ENCODE peak calls at places on chromosomes 11 and 22, in seven cellular contexts. L, J, Y, I, D, S and P are unnamed samples.

GRCh38 chr22:31083923-31084810 is 3.0 kb downstream of the SMTN start:
- DNase-seq in S (peak; percentile 12), Y (no peak), J (no peak), I (no peak), D (no peak), L (no peak), P (no peak)

GRCh38 chr22:40681451-40681850 is 2.2 kb downstream of the MCHR1 start:
- DNase-seq in S (no peak), L (no peak), Y (no peak), I (no peak), J (no peak), D (no peak), P (no peak)

GRCh38 chr11:36398261-36398953 is 102.3 kb downstream of the PRR5L start:
- DNase-seq in D (no peak), J (no peak), L (no peak), S (no peak), I (no peak), Y (no peak), P (peak; percentile 21)

GRCh38 chr22:30892286-30892685 is 76.3 kb downstream of the MORC2 start:
- DNase-seq in D (no peak), I (no peak), Y (no peak), S (no peak), J (no peak), L (no peak), P (no peak)

GRCh38 chr11:59158206-59159068 is 13.5 kb upstream of the DTX4 start:
- DNase-seq in D (peak; percentile 43), Y (peak; percentile 56), L (peak; percentile 60), S (peak; percentile 50), J (peak; percentile 53), I (peak; percentile 76), P (no peak)

GRCh38 chr11:10038916-10039315 is 255.1 kb downstream of the SBF2 start:
- DNase-seq in D (no peak), S (no peak), Y (no peak), I (no peak), L (no peak), J (no peak), P (no peak)

GRCh38 chr11:46279393-46280099 is 2.1 kb downstream of the CREB3L1 start:
- DNase-seq in S (no peak), Y (no peak), J (no peak), D (no peak), I (no peak), L (no peak), P (no peak)

GRCh38 chr11:67311556-67312082 is 8.3 kb downstream of the SSH3 start:
- DNase-seq in L (peak; percentile 24), I (no peak), J (no peak), S (no peak), D (no peak), Y (no peak), P (no peak)

GRCh38 chr11:74926304-74927030 is 22.4 kb downstream of the XRRA1 start:
- DNase-seq in I (peak; percentile 70), L (no peak), D (no peak), Y (no peak), S (no peak), J (no peak), P (no peak)

GRCh38 chr11:57900315-57900714 is 123.4 kb upstream of the OR9Q1 start:
- DNase-seq in I (no peak), J (no peak), S (no peak), D (no peak), L (no peak), Y (no peak), P (no peak)

GRCh38 chr11:27443746-27444465 is 28.7 kb downstream of the LGR4 start:
- DNase-seq in I (no peak), L (no peak), S (no peak), J (no peak), D (no peak), Y (no peak), P (peak; percentile 23)

GRCh38 chr11:44987506-44987905 is 36.8 kb upstream of the TP53I11 start:
- DNase-seq in D (no peak), J (no peak), S (no peak), I (no peak), Y (no peak), L (no peak), P (no peak)

GRCh38 chr11:92332986-92333385 is 108.4 kb downstream of the FAT3 start:
- DNase-seq in Y (no peak), J (peak; percentile 22), S (no peak), I (no peak), D (no peak), L (no peak), P (no peak)

GRCh38 chr11:87849216-87849615 is 326.0 kb downstream of the RAB38 start:
- DNase-seq in L (no peak), Y (no peak), D (no peak), J (no peak), I (no peak), S (no peak), P (no peak)

GRCh38 chr11:60992842-60993409 is 21.4 kb downstream of the CD6 start:
- DNase-seq in L (no peak), Y (no peak), I (no peak), J (no peak), S (no peak), D (no peak), P (no peak)

GRCh38 chr11:107018902-107019493 is 722 bp upstream of the GUCY1A2 start:
- DNase-seq in S (peak; percentile 7), L (no peak), J (no peak), Y (no peak), D (peak; percentile 52), I (peak; percentile 24), P (peak; percentile 53)

GRCh38 chr11:16938061-16938460 is 76.2 kb downstream of the PLEKHA7 start:
- DNase-seq in Y (no peak), J (no peak), S (no peak), D (no peak), L (no peak), I (no peak), P (no peak)

GRCh38 chr11:18374956-18375355 is 19.4 kb upstream of the LDHA start:
- DNase-seq in I (no peak), L (no peak), D (no peak), J (no peak), S (no peak), Y (no peak), P (no peak)

GRCh38 chr22:49574205-49574604 is 253.5 kb downstream of the BRD1 start:
- DNase-seq in S (no peak), J (no peak), D (no peak), L (no peak), I (no peak), Y (no peak), P (no peak)

GRCh38 chr11:116984186-116984585 is 114.0 kb downstream of the SIK3 start:
- DNase-seq in J (peak; percentile 23), S (no peak), L (no peak), D (no peak), I (no peak), Y (no peak), P (no peak)

GRCh38 chr11:113014731-113015455 is 53.7 kb downstream of the NCAM1 start:
- DNase-seq in D (no peak), S (no peak), L (no peak), Y (no peak), I (no peak), J (no peak), P (no peak)